ENCODE peak calls at places on chromosome 21, in six cellular contexts. One of them, this sample, is unnamed.

GRCh38 chr21:34526618-34527290 is 14.7 kb upstream of the KCNE1 start:
- DNase-seq in endothelial cell of umbilical vein: peak; percentile 99
- DNase-seq in A549: peak; percentile 78
- DNase-seq in suprapubic skin: peak; percentile 78
- DNase-seq in ovary: peak; percentile 65
- DNase-seq in esophagus squamous epithelium: no peak
- DNase-seq in this sample: peak; percentile 69

GRCh38 chr21:35927262-35927661 is 133.1 kb downstream of the SETD4 start:
- DNase-seq in esophagus squamous epithelium: no peak
- DNase-seq in endothelial cell of umbilical vein: no peak
- DNase-seq in A549: no peak
- DNase-seq in ovary: no peak
- DNase-seq in suprapubic skin: no peak
- DNase-seq in this sample: no peak

GRCh38 chr21:14120091-14120734 is 90.5 kb downstream of the LIPI start:
- DNase-seq in esophagus squamous epithelium: no peak
- DNase-seq in endothelial cell of umbilical vein: no peak
- DNase-seq in suprapubic skin: no peak
- DNase-seq in A549: no peak
- DNase-seq in ovary: no peak
- DNase-seq in this sample: no peak

GRCh38 chr21:36260030-36260787 is 59.8 kb upstream of the MORC3 start:
- DNase-seq in esophagus squamous epithelium: no peak
- DNase-seq in ovary: peak; percentile 41
- DNase-seq in A549: peak; percentile 46
- DNase-seq in suprapubic skin: no peak
- DNase-seq in endothelial cell of umbilical vein: peak; percentile 87
- DNase-seq in this sample: peak; percentile 50

GRCh38 chr21:28543975-28544374 is 448.7 kb downstream of the LTN1 start:
- DNase-seq in esophagus squamous epithelium: no peak
- DNase-seq in A549: no peak
- DNase-seq in suprapubic skin: no peak
- DNase-seq in endothelial cell of umbilical vein: no peak
- DNase-seq in ovary: no peak
- DNase-seq in this sample: peak; percentile 15

GRCh38 chr21:25330266-25330665 is 277.0 kb downstream of the MRPL39 start:
- DNase-seq in A549: no peak
- DNase-seq in ovary: no peak
- DNase-seq in endothelial cell of umbilical vein: no peak
- DNase-seq in suprapubic skin: no peak
- DNase-seq in esophagus squamous epithelium: no peak
- DNase-seq in this sample: no peak

GRCh38 chr21:24045775-24046215 is 1561.5 kb downstream of the MRPL39 start:
- DNase-seq in esophagus squamous epithelium: no peak
- DNase-seq in A549: no peak
- DNase-seq in ovary: peak; percentile 76
- DNase-seq in suprapubic skin: peak; percentile 80
- DNase-seq in endothelial cell of umbilical vein: peak; percentile 98
- DNase-seq in this sample: peak; percentile 55

GRCh38 chr21:26962516-26963305 is 4.2 kb downstream of the ADAMTS5 start:
- DNase-seq in ovary: no peak
- DNase-seq in endothelial cell of umbilical vein: no peak
- DNase-seq in esophagus squamous epithelium: no peak
- DNase-seq in suprapubic skin: no peak
- DNase-seq in A549: no peak
- DNase-seq in this sample: no peak

GRCh38 chr21:32524010-32524719 is 61.2 kb downstream of the TCP10L start:
- DNase-seq in suprapubic skin: no peak
- DNase-seq in esophagus squamous epithelium: no peak
- DNase-seq in A549: no peak
- DNase-seq in ovary: no peak
- DNase-seq in endothelial cell of umbilical vein: peak; percentile 100
- DNase-seq in this sample: no peak

GRCh38 chr21:36693144-36694040 is 5.5 kb upstream of the SIM2 start:
- DNase-seq in esophagus squamous epithelium: no peak
- DNase-seq in A549: no peak
- DNase-seq in ovary: no peak
- DNase-seq in suprapubic skin: no peak
- DNase-seq in endothelial cell of umbilical vein: no peak
- DNase-seq in this sample: no peak

GRCh38 chr21:20040768-20041167 is 957.4 kb upstream of the NCAM2 start:
- DNase-seq in ovary: no peak
- DNase-seq in A549: no peak
- DNase-seq in esophagus squamous epithelium: no peak
- DNase-seq in endothelial cell of umbilical vein: peak; percentile 14
- DNase-seq in suprapubic skin: no peak
- DNase-seq in this sample: no peak

GRCh38 chr21:34336756-34337391 is 26.9 kb upstream of the KCNE2 start:
- DNase-seq in endothelial cell of umbilical vein: peak; percentile 48
- DNase-seq in A549: no peak
- DNase-seq in suprapubic skin: peak; percentile 45
- DNase-seq in ovary: no peak
- DNase-seq in esophagus squamous epithelium: no peak
- DNase-seq in this sample: no peak

GRCh38 chr21:33360281-33360680 is 35.5 kb downstream of the IFNAR1 start:
- DNase-seq in endothelial cell of umbilical vein: peak; percentile 66
- DNase-seq in A549: no peak
- DNase-seq in suprapubic skin: no peak
- DNase-seq in esophagus squamous epithelium: no peak
- DNase-seq in ovary: no peak
- DNase-seq in this sample: no peak

GRCh38 chr21:15549671-15550070 is 180.1 kb upstream of the USP25 start:
- DNase-seq in endothelial cell of umbilical vein: no peak
- DNase-seq in suprapubic skin: no peak
- DNase-seq in ovary: no peak
- DNase-seq in A549: no peak
- DNase-seq in esophagus squamous epithelium: no peak
- DNase-seq in this sample: no peak

GRCh38 chr21:29196664-29197052 is 66.2 kb downstream of the MAP3K7CL start:
- DNase-seq in A549: no peak
- DNase-seq in suprapubic skin: no peak
- DNase-seq in ovary: no peak
- DNase-seq in endothelial cell of umbilical vein: no peak
- DNase-seq in esophagus squamous epithelium: no peak
- DNase-seq in this sample: no peak

GRCh38 chr21:34807146-34807880 is 138.5 kb downstream of the CLIC6 start:
- DNase-seq in A549: peak; percentile 78
- DNase-seq in ovary: no peak
- DNase-seq in suprapubic skin: no peak
- DNase-seq in endothelial cell of umbilical vein: peak; percentile 94
- DNase-seq in esophagus squamous epithelium: no peak
- DNase-seq in this sample: no peak

GRCh38 chr21:27246741-27247140 is 279.9 kb upstream of the ADAMTS5 start:
- DNase-seq in suprapubic skin: no peak
- DNase-seq in ovary: no peak
- DNase-seq in A549: no peak
- DNase-seq in esophagus squamous epithelium: no peak
- DNase-seq in endothelial cell of umbilical vein: no peak
- DNase-seq in this sample: no peak

GRCh38 chr21:28758042-28758882 is 234.4 kb downstream of the LTN1 start:
- DNase-seq in endothelial cell of umbilical vein: no peak
- DNase-seq in ovary: no peak
- DNase-seq in suprapubic skin: no peak
- DNase-seq in esophagus squamous epithelium: no peak
- DNase-seq in A549: no peak
- DNase-seq in this sample: no peak

GRCh38 chr21:26093094-26093493 is 77.5 kb downstream of the APP start:
- DNase-seq in A549: no peak
- DNase-seq in ovary: no peak
- DNase-seq in suprapubic skin: no peak
- DNase-seq in esophagus squamous epithelium: no peak
- DNase-seq in endothelial cell of umbilical vein: no peak
- DNase-seq in this sample: no peak

GRCh38 chr21:18655927-18656326 is 252.3 kb upstream of the TMPRSS15 start:
- DNase-seq in esophagus squamous epithelium: no peak
- DNase-seq in endothelial cell of umbilical vein: no peak
- DNase-seq in A549: no peak
- DNase-seq in suprapubic skin: no peak
- DNase-seq in ovary: no peak
- DNase-seq in this sample: no peak

GRCh38 chr21:29091032-29091431 is 17.6 kb upstream of the CCT8 start:
- DNase-seq in endothelial cell of umbilical vein: peak; percentile 63
- DNase-seq in esophagus squamous epithelium: no peak
- DNase-seq in A549: peak; percentile 7
- DNase-seq in ovary: no peak
- DNase-seq in suprapubic skin: no peak
- DNase-seq in this sample: no peak

DNA sequence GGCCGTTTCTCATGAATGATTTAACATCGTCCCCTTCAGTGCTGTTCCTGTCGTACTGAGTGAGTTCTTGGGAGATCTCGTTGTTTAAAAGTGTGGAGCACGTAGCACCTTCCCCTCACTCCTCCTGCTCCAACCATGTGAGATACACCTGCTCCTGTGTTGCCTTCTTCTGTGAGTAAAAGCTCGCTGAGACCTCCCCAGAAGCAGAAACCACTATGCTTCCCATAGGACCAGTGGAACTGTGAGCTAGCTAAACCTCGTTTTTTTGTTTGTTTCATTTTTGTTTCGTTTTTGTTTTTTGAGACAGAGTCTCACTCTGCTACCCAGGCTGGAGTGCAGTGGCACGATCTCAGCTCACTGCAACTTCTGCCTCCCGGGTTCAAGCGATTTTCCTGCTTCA is 198.6 kb downstream of the NCAM2 start:
- DNase-seq in suprapubic skin: no peak
- DNase-seq in endothelial cell of umbilical vein: no peak
- DNase-seq in esophagus squamous epithelium: no peak
- DNase-seq in ovary: no peak
- DNase-seq in A549: no peak
- DNase-seq in this sample: no peak
- TF ChIP-seq POLR2A in suprapubic skin: no peak
- TF ChIP-seq POLR2A in endothelial cell of umbilical vein: no peak
- TF ChIP-seq POLR2A in esophagus squamous epithelium: no peak
- TF ChIP-seq POLR2A in ovary: no peak
- TF ChIP-seq POLR2A in A549: no peak
- TF ChIP-seq POLR2A in this sample: no peak

GRCh38 chr21:37700641-37701202 is 215.5 kb downstream of the KCNJ6 start:
- DNase-seq in suprapubic skin: no peak
- DNase-seq in esophagus squamous epithelium: no peak
- DNase-seq in A549: peak; percentile 63
- DNase-seq in endothelial cell of umbilical vein: peak; percentile 56
- DNase-seq in ovary: no peak
- DNase-seq in this sample: no peak

GRCh38 chr21:37699024-37699770 is 217.1 kb downstream of the KCNJ6 start:
- DNase-seq in suprapubic skin: no peak
- DNase-seq in A549: no peak
- DNase-seq in endothelial cell of umbilical vein: no peak
- DNase-seq in ovary: no peak
- DNase-seq in esophagus squamous epithelium: no peak
- DNase-seq in this sample: no peak

GRCh38 chr21:37704751-37705150 is 211.5 kb downstream of the KCNJ6 start:
- DNase-seq in ovary: no peak
- DNase-seq in esophagus squamous epithelium: no peak
- DNase-seq in endothelial cell of umbilical vein: no peak
- DNase-seq in A549: no peak
- DNase-seq in suprapubic skin: no peak
- DNase-seq in this sample: no peak

GRCh38 chr21:37696936-37697335 is 219.3 kb downstream of the KCNJ6 start:
- DNase-seq in suprapubic skin: no peak
- DNase-seq in ovary: no peak
- DNase-seq in endothelial cell of umbilical vein: no peak
- DNase-seq in A549: no peak
- DNase-seq in esophagus squamous epithelium: no peak
- DNase-seq in this sample: no peak

DNA sequence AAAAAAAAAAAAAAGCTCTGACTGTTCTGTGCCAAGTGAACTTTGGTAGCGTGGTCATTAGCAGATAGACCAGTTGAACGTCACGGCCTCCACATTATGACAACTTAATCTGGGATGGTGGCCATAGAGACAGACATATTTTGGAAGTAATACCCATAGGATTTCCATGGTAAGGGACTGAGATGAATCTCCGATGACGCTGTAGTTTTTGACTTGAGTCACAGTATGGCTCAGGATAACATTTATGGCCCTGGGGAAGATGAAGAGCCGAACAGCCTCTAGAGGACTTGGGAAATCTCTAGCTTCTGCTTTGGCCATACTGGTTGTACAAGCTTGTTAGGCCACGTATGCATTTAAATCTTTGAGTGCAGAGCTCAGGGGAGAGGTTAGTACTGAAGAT is 214.0 kb downstream of the KCNJ6 start:
- DNase-seq in suprapubic skin: no peak
- DNase-seq in esophagus squamous epithelium: no peak
- DNase-seq in A549: no peak
- DNase-seq in ovary: no peak
- DNase-seq in endothelial cell of umbilical vein: no peak
- DNase-seq in this sample: no peak
- TF ChIP-seq POLR2A in suprapubic skin: no peak
- TF ChIP-seq POLR2A in esophagus squamous epithelium: no peak
- TF ChIP-seq POLR2A in A549: no peak
- TF ChIP-seq POLR2A in ovary: no peak
- TF ChIP-seq POLR2A in endothelial cell of umbilical vein: no peak
- TF ChIP-seq POLR2A in this sample: no peak

GRCh38 chr21:38958940-38959685 is 153.4 kb downstream of the ETS2 start:
- DNase-seq in endothelial cell of umbilical vein: no peak
- DNase-seq in A549: no peak
- DNase-seq in esophagus squamous epithelium: no peak
- DNase-seq in ovary: no peak
- DNase-seq in suprapubic skin: no peak
- DNase-seq in this sample: no peak
- TF ChIP-seq POLR2A in endothelial cell of umbilical vein: no peak
- TF ChIP-seq POLR2A in A549: no peak
- TF ChIP-seq POLR2A in esophagus squamous epithelium: no peak
- TF ChIP-seq POLR2A in ovary: no peak
- TF ChIP-seq POLR2A in suprapubic skin: no peak
- TF ChIP-seq POLR2A in this sample: no peak

GRCh38 chr21:41854426-41854995 is 24.6 kb downstream of the PRDM15 start:
- DNase-seq in esophagus squamous epithelium: no peak
- DNase-seq in suprapubic skin: peak; percentile 72
- DNase-seq in endothelial cell of umbilical vein: no peak
- DNase-seq in ovary: no peak
- DNase-seq in A549: no peak
- DNase-seq in this sample: no peak
- TF ChIP-seq POLR2A in esophagus squamous epithelium: no peak
- TF ChIP-seq POLR2A in suprapubic skin: no peak
- TF ChIP-seq POLR2A in endothelial cell of umbilical vein: no peak
- TF ChIP-seq POLR2A in ovary: no peak
- TF ChIP-seq POLR2A in A549: no peak
- TF ChIP-seq POLR2A in this sample: no peak

DNA sequence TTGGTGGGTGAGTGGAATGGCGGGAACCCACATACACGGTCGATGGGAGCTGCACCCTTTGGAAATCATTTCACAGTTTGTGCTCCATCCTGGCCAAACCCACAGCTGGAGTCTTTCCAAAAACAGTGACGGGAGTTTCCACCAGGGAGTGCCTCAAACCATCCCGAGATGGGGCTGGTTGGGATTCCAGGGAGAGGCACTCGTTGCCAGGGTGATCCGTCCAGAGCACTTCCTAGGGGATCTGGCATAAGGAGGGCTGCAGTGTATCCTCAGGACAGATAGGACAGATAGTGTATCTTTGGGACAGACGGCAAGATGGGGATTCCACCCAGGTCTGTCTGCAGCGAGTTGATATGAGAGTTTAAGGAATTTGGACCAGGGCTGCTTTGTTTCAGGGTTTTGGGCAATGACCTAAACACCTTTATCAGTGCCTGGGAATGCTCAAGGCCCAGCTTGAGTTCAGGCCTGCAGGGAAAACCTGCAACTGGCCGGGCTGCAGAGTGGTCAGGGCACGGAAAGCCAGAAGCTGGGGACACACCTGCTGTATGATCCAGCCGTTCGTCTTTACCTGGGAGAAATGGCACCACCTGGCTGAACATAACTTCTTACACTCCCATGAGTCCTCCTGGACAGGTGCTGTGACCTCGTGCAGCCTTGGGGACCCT is 3.4 kb upstream of the POFUT2 start:
- DNase-seq in suprapubic skin: peak; percentile 78
- DNase-seq in A549: no peak
- DNase-seq in ovary: peak; percentile 71
- DNase-seq in endothelial cell of umbilical vein: no peak
- DNase-seq in esophagus squamous epithelium: no peak
- DNase-seq in this sample: no peak
- TF ChIP-seq POLR2A in suprapubic skin: no peak
- TF ChIP-seq POLR2A in A549: no peak
- TF ChIP-seq POLR2A in ovary: no peak
- TF ChIP-seq POLR2A in endothelial cell of umbilical vein: no peak
- TF ChIP-seq POLR2A in esophagus squamous epithelium: no peak
- TF ChIP-seq POLR2A in this sample: no peak